ENCODE peak calls at places on chromosomes 2 and 18, in ten cellular contexts. One of them, this sample, is unnamed.

GRCh38 chr18:65721634-65722033 is 29.2 kb upstream of the CDH7 start:
- DNase-seq in SK-N-SH: no peak
- DNase-seq in naive thymus-derived CD4-positive, alpha-beta T cell: no peak
- DNase-seq in HuH-7.5: no peak
- DNase-seq in SHP77: no peak
- DNase-seq in D721Med: no peak
- DNase-seq in hepatocyte: no peak
- DNase-seq in body of pancreas: no peak
- DNase-seq in colonic mucosa: no peak
- DNase-seq in effector memory CD4-positive, alpha-beta T cell: no peak
- DNase-seq in this sample: no peak

GRCh38 chr18:34467059-34467458 is 242.3 kb upstream of the NOL4 start:
- DNase-seq in HuH-7.5: no peak
- DNase-seq in SHP77: no peak
- DNase-seq in effector memory CD4-positive, alpha-beta T cell: no peak
- DNase-seq in colonic mucosa: no peak
- DNase-seq in hepatocyte: no peak
- DNase-seq in body of pancreas: no peak
- DNase-seq in D721Med: no peak
- DNase-seq in naive thymus-derived CD4-positive, alpha-beta T cell: no peak
- DNase-seq in SK-N-SH: no peak
- DNase-seq in this sample: no peak

GRCh38 chr2:12110074-12110473 is 363.6 kb downstream of the LPIN1 start:
- DNase-seq in HuH-7.5: no peak
- DNase-seq in SHP77: no peak
- DNase-seq in colonic mucosa: no peak
- DNase-seq in D721Med: no peak
- DNase-seq in body of pancreas: no peak
- DNase-seq in hepatocyte: no peak
- DNase-seq in naive thymus-derived CD4-positive, alpha-beta T cell: peak
- DNase-seq in SK-N-SH: no peak
- DNase-seq in effector memory CD4-positive, alpha-beta T cell: no peak
- DNase-seq in this sample: peak

GRCh38 chr2:67733517-67733916 is 329.3 kb downstream of the C1D start:
- DNase-seq in effector memory CD4-positive, alpha-beta T cell: no peak
- DNase-seq in HuH-7.5: no peak
- DNase-seq in body of pancreas: peak
- DNase-seq in hepatocyte: no peak
- DNase-seq in colonic mucosa: no peak
- DNase-seq in D721Med: no peak
- DNase-seq in SK-N-SH: peak
- DNase-seq in SHP77: no peak
- DNase-seq in naive thymus-derived CD4-positive, alpha-beta T cell: no peak
- DNase-seq in this sample: no peak

GRCh38 chr2:56009758-56010534 is 86.4 kb upstream of the EFEMP1 start:
- DNase-seq in SHP77: peak
- DNase-seq in effector memory CD4-positive, alpha-beta T cell: no peak
- DNase-seq in HuH-7.5: no peak
- DNase-seq in colonic mucosa: no peak
- DNase-seq in naive thymus-derived CD4-positive, alpha-beta T cell: no peak
- DNase-seq in D721Med: no peak
- DNase-seq in SK-N-SH: peak
- DNase-seq in hepatocyte: peak
- DNase-seq in body of pancreas: no peak
- DNase-seq in this sample: no peak

GRCh38 chr18:38552729-38553411 is 987.3 kb upstream of the CELF4 start:
- DNase-seq in hepatocyte: no peak
- DNase-seq in D721Med: no peak
- DNase-seq in SK-N-SH: no peak
- DNase-seq in SHP77: no peak
- DNase-seq in HuH-7.5: no peak
- DNase-seq in colonic mucosa: no peak
- DNase-seq in body of pancreas: no peak
- DNase-seq in effector memory CD4-positive, alpha-beta T cell: no peak
- DNase-seq in naive thymus-derived CD4-positive, alpha-beta T cell: no peak
- DNase-seq in this sample: no peak

GRCh38 chr2:225334524-225334923 is 65.0 kb upstream of the NYAP2 start:
- DNase-seq in colonic mucosa: no peak
- DNase-seq in effector memory CD4-positive, alpha-beta T cell: no peak
- DNase-seq in body of pancreas: peak
- DNase-seq in HuH-7.5: no peak
- DNase-seq in D721Med: no peak
- DNase-seq in hepatocyte: no peak
- DNase-seq in SHP77: peak
- DNase-seq in SK-N-SH: peak
- DNase-seq in naive thymus-derived CD4-positive, alpha-beta T cell: no peak
- DNase-seq in this sample: no peak

GRCh38 chr2:134127496-134127895 is 126.4 kb upstream of the MGAT5 start:
- DNase-seq in SK-N-SH: no peak
- DNase-seq in body of pancreas: no peak
- DNase-seq in SHP77: no peak
- DNase-seq in hepatocyte: no peak
- DNase-seq in HuH-7.5: no peak
- DNase-seq in naive thymus-derived CD4-positive, alpha-beta T cell: peak
- DNase-seq in D721Med: no peak
- DNase-seq in effector memory CD4-positive, alpha-beta T cell: peak
- DNase-seq in colonic mucosa: no peak
- DNase-seq in this sample: no peak

GRCh38 chr2:175063741-175064140 is 58.6 kb upstream of the CHN1 start:
- DNase-seq in SK-N-SH: no peak
- DNase-seq in D721Med: no peak
- DNase-seq in hepatocyte: peak
- DNase-seq in naive thymus-derived CD4-positive, alpha-beta T cell: no peak
- DNase-seq in HuH-7.5: no peak
- DNase-seq in body of pancreas: no peak
- DNase-seq in SHP77: no peak
- DNase-seq in effector memory CD4-positive, alpha-beta T cell: no peak
- DNase-seq in colonic mucosa: no peak
- DNase-seq in this sample: no peak

GRCh38 chr2:102050854-102051391 is 59.2 kb downstream of the IL1R2 start:
- DNase-seq in SHP77: no peak
- DNase-seq in D721Med: no peak
- DNase-seq in colonic mucosa: peak
- DNase-seq in body of pancreas: peak
- DNase-seq in hepatocyte: peak
- DNase-seq in HuH-7.5: no peak
- DNase-seq in effector memory CD4-positive, alpha-beta T cell: no peak
- DNase-seq in SK-N-SH: no peak
- DNase-seq in naive thymus-derived CD4-positive, alpha-beta T cell: no peak
- DNase-seq in this sample: no peak

GRCh38 chr18:60070631-60071030 is 170.8 kb downstream of the PMAIP1 start:
- DNase-seq in D721Med: no peak
- DNase-seq in hepatocyte: no peak
- DNase-seq in colonic mucosa: no peak
- DNase-seq in body of pancreas: no peak
- DNase-seq in HuH-7.5: no peak
- DNase-seq in SHP77: no peak
- DNase-seq in naive thymus-derived CD4-positive, alpha-beta T cell: no peak
- DNase-seq in effector memory CD4-positive, alpha-beta T cell: no peak
- DNase-seq in SK-N-SH: no peak
- DNase-seq in this sample: no peak

GRCh38 chr18:44637210-44638051 is 43.3 kb upstream of the SETBP1 start:
- DNase-seq in SK-N-SH: no peak
- DNase-seq in hepatocyte: peak
- DNase-seq in SHP77: no peak
- DNase-seq in colonic mucosa: no peak
- DNase-seq in D721Med: no peak
- DNase-seq in effector memory CD4-positive, alpha-beta T cell: no peak
- DNase-seq in body of pancreas: no peak
- DNase-seq in naive thymus-derived CD4-positive, alpha-beta T cell: no peak
- DNase-seq in HuH-7.5: no peak
- DNase-seq in this sample: no peak

GRCh38 chr2:241762321-241762932 is 14.2 kb upstream of the GAL3ST2 start:
- DNase-seq in hepatocyte: no peak
- DNase-seq in colonic mucosa: no peak
- DNase-seq in D721Med: peak
- DNase-seq in naive thymus-derived CD4-positive, alpha-beta T cell: no peak
- DNase-seq in SHP77: no peak
- DNase-seq in HuH-7.5: no peak
- DNase-seq in body of pancreas: no peak
- DNase-seq in SK-N-SH: peak
- DNase-seq in effector memory CD4-positive, alpha-beta T cell: peak
- DNase-seq in this sample: no peak

GRCh38 chr2:132677661-132678060 is 7.7 kb upstream of the LYPD1 start:
- DNase-seq in colonic mucosa: no peak
- DNase-seq in body of pancreas: no peak
- DNase-seq in naive thymus-derived CD4-positive, alpha-beta T cell: no peak
- DNase-seq in D721Med: no peak
- DNase-seq in effector memory CD4-positive, alpha-beta T cell: no peak
- DNase-seq in hepatocyte: no peak
- DNase-seq in SHP77: no peak
- DNase-seq in HuH-7.5: no peak
- DNase-seq in SK-N-SH: no peak
- DNase-seq in this sample: no peak

GRCh38 chr2:222819722-222820333 is 41.0 kb upstream of the ACSL3 start:
- DNase-seq in SHP77: no peak
- DNase-seq in colonic mucosa: no peak
- DNase-seq in HuH-7.5: no peak
- DNase-seq in D721Med: no peak
- DNase-seq in SK-N-SH: no peak
- DNase-seq in effector memory CD4-positive, alpha-beta T cell: no peak
- DNase-seq in body of pancreas: no peak
- DNase-seq in hepatocyte: no peak
- DNase-seq in naive thymus-derived CD4-positive, alpha-beta T cell: no peak
- DNase-seq in this sample: no peak

GRCh38 chr2:20212459-20212870 is 12.5 kb downstream of the SDC1 start:
- DNase-seq in hepatocyte: peak
- DNase-seq in body of pancreas: no peak
- DNase-seq in effector memory CD4-positive, alpha-beta T cell: no peak
- DNase-seq in D721Med: no peak
- DNase-seq in SHP77: no peak
- DNase-seq in SK-N-SH: peak
- DNase-seq in naive thymus-derived CD4-positive, alpha-beta T cell: no peak
- DNase-seq in colonic mucosa: no peak
- DNase-seq in HuH-7.5: no peak
- DNase-seq in this sample: no peak

GRCh38 chr2:112711356-112711755 is 9.5 kb upstream of the NT5DC4 start:
- DNase-seq in body of pancreas: no peak
- DNase-seq in D721Med: no peak
- DNase-seq in effector memory CD4-positive, alpha-beta T cell: no peak
- DNase-seq in naive thymus-derived CD4-positive, alpha-beta T cell: no peak
- DNase-seq in HuH-7.5: no peak
- DNase-seq in colonic mucosa: no peak
- DNase-seq in SK-N-SH: no peak
- DNase-seq in hepatocyte: no peak
- DNase-seq in SHP77: no peak
- DNase-seq in this sample: no peak

GRCh38 chr2:194464964-194465638 is 1191.9 kb upstream of the SLC39A10 start:
- DNase-seq in SK-N-SH: no peak
- DNase-seq in hepatocyte: no peak
- DNase-seq in HuH-7.5: no peak
- DNase-seq in colonic mucosa: no peak
- DNase-seq in body of pancreas: no peak
- DNase-seq in effector memory CD4-positive, alpha-beta T cell: no peak
- DNase-seq in naive thymus-derived CD4-positive, alpha-beta T cell: peak
- DNase-seq in SHP77: no peak
- DNase-seq in D721Med: no peak
- DNase-seq in this sample: no peak

GRCh38 chr2:140117371-140117770 is 1337.2 kb upstream of the NXPH2 start:
- DNase-seq in effector memory CD4-positive, alpha-beta T cell: no peak
- DNase-seq in D721Med: no peak
- DNase-seq in colonic mucosa: no peak
- DNase-seq in hepatocyte: peak
- DNase-seq in HuH-7.5: no peak
- DNase-seq in body of pancreas: no peak
- DNase-seq in naive thymus-derived CD4-positive, alpha-beta T cell: no peak
- DNase-seq in SK-N-SH: no peak
- DNase-seq in SHP77: no peak
- DNase-seq in this sample: no peak

GRCh38 chr2:42055573-42056514 is 8.0 kb downstream of the PKDCC start:
- DNase-seq in colonic mucosa: peak
- DNase-seq in HuH-7.5: peak
- DNase-seq in SK-N-SH: no peak
- DNase-seq in SHP77: no peak
- DNase-seq in effector memory CD4-positive, alpha-beta T cell: no peak
- DNase-seq in naive thymus-derived CD4-positive, alpha-beta T cell: no peak
- DNase-seq in D721Med: no peak
- DNase-seq in hepatocyte: peak
- DNase-seq in body of pancreas: peak
- DNase-seq in this sample: no peak

GRCh38 chr18:27017901-27018500 is 152.5 kb upstream of the AQP4 start:
- DNase-seq in SK-N-SH: peak
- DNase-seq in colonic mucosa: no peak
- DNase-seq in effector memory CD4-positive, alpha-beta T cell: no peak
- DNase-seq in HuH-7.5: no peak
- DNase-seq in body of pancreas: no peak
- DNase-seq in D721Med: no peak
- DNase-seq in naive thymus-derived CD4-positive, alpha-beta T cell: no peak
- DNase-seq in SHP77: no peak
- DNase-seq in hepatocyte: peak
- DNase-seq in this sample: no peak

GRCh38 chr18:79640875-79641274 is 38.7 kb upstream of the CTDP1 start:
- DNase-seq in SK-N-SH: no peak
- DNase-seq in body of pancreas: no peak
- DNase-seq in naive thymus-derived CD4-positive, alpha-beta T cell: no peak
- DNase-seq in SHP77: no peak
- DNase-seq in effector memory CD4-positive, alpha-beta T cell: no peak
- DNase-seq in colonic mucosa: no peak
- DNase-seq in HuH-7.5: no peak
- DNase-seq in D721Med: no peak
- DNase-seq in hepatocyte: no peak
- DNase-seq in this sample: no peak

GRCh38 chr2:134550566-134551164 is 168.1 kb downstream of the TMEM163 start:
- DNase-seq in naive thymus-derived CD4-positive, alpha-beta T cell: no peak
- DNase-seq in effector memory CD4-positive, alpha-beta T cell: no peak
- DNase-seq in SK-N-SH: peak
- DNase-seq in hepatocyte: no peak
- DNase-seq in colonic mucosa: no peak
- DNase-seq in HuH-7.5: no peak
- DNase-seq in body of pancreas: no peak
- DNase-seq in SHP77: no peak
- DNase-seq in D721Med: no peak
- DNase-seq in this sample: no peak